ENCODE peak calls at places on chromosomes 7 and 10, in seven cellular contexts. B is Ammon's horn, J is nephron progenitor cell, L is heart right ventricle, Y is endothelial cell of umbilical vein, V is OCI-LY7, D is nucleus accumbens. C is an unnamed sample.

GRCh38 chr10:22246680-22247391 is 29.0 kb upstream of the EBLN1 start:
- DNase-seq in B (no peak), J (no peak), L (no peak), Y (peak), V (no peak), D (no peak), C (peak)

GRCh38 chr7:51471199-51472016 is 154.8 kb upstream of the COBL start:
- DNase-seq in J (peak), D (no peak), L (no peak), V (no peak), Y (no peak), B (peak), C (no peak)

GRCh38 chr10:63554666-63555065 is 33.5 kb downstream of the REEP3 start:
- DNase-seq in L (no peak), Y (peak), D (no peak), B (no peak), J (no peak), V (peak), C (peak)

GRCh38 chr10:118968071-118968470 is 61.4 kb upstream of the NANOS1 start:
- DNase-seq in D (no peak), V (no peak), L (no peak), B (no peak), J (no peak), Y (no peak), C (no peak)

GRCh38 chr10:3119796-3120459 is 52.6 kb downstream of the PFKP start:
- DNase-seq in D (no peak), V (peak), B (no peak), L (no peak), J (no peak), Y (no peak), C (no peak)

GRCh38 chr7:32670105-32670504 is 174.8 kb downstream of the AVL9 start:
- DNase-seq in Y (peak), D (no peak), L (no peak), V (no peak), J (no peak), B (no peak), C (peak)

GRCh38 chr10:101287183-101287830 is 58.0 kb upstream of the LBX1 start:
- DNase-seq in J (no peak), Y (no peak), D (no peak), B (no peak), V (no peak), L (no peak), C (no peak)

GRCh38 chr7:106216517-106217088 is 68.2 kb downstream of the NAMPT start:
- DNase-seq in L (no peak), B (no peak), V (no peak), J (no peak), Y (peak), D (no peak), C (peak)

GRCh38 chr7:142669074-142669654 is 80.1 kb upstream of the PRSS1 start:
- DNase-seq in D (no peak), J (no peak), L (no peak), B (no peak), V (peak), Y (peak), C (no peak)

GRCh38 chr7:85095357-85095756 is 91.5 kb downstream of the SEMA3D start:
- DNase-seq in L (peak), D (no peak), V (no peak), B (no peak), J (no peak), Y (peak), C (no peak)

GRCh38 chr10:48533951-48534720 is 70.7 kb downstream of the ARHGAP22 start:
- DNase-seq in Y (no peak), J (no peak), V (no peak), D (no peak), L (no peak), B (peak), C (no peak)

GRCh38 chr7:22589641-22590141 is 89.7 kb upstream of the STEAP1B start:
- DNase-seq in V (no peak), L (peak), B (peak), D (no peak), J (no peak), Y (peak), C (peak)

GRCh38 chr7:25087855-25088254 is 37.2 kb downstream of the CYCS start:
- DNase-seq in V (peak), B (no peak), L (no peak), Y (no peak), J (no peak), D (no peak), C (no peak)

GRCh38 chr10:75294031-75294437 is 58.3 kb upstream of the COMTD1 start:
- DNase-seq in L (no peak), Y (peak), D (no peak), J (no peak), V (no peak), B (no peak), C (no peak)

GRCh38 chr7:148665211-148665610 is 33.5 kb upstream of the CUL1 start:
- DNase-seq in Y (no peak), V (no peak), L (no peak), B (no peak), D (no peak), J (no peak), C (no peak)

GRCh38 chr10:77024456-77024855 is 613.2 kb downstream of the KCNMA1 start:
- DNase-seq in J (no peak), D (no peak), B (no peak), V (no peak), Y (no peak), L (no peak), C (no peak)

GRCh38 chr10:79028056-79028430 is 40.7 kb upstream of the ZMIZ1 start:
- DNase-seq in D (no peak), B (no peak), J (no peak), V (no peak), Y (no peak), L (no peak), C (no peak)

GRCh38 chr7:98509836-98510235 is 107.2 kb upstream of the NPTX2 start:
- DNase-seq in Y (no peak), J (no peak), B (no peak), V (no peak), D (no peak), L (no peak), C (peak)

GRCh38 chr7:66330961-66331360 is 125.8 kb downstream of the TPST1 start:
- DNase-seq in B (no peak), J (no peak), L (peak), V (no peak), Y (no peak), D (no peak), C (peak)

GRCh38 chr7:100865971-100866720 is 1.0 kb upstream of the TRIP6 start:
- DNase-seq in L (peak), J (no peak), B (peak), V (no peak), D (peak), Y (peak), C (peak)

GRCh38 chr7:30831227-30831626 is 60.0 kb downstream of the MINDY4 start:
- DNase-seq in B (no peak), Y (no peak), J (no peak), D (no peak), V (no peak), L (no peak), C (no peak)

GRCh38 chr7:138125598-138126111 is 49.4 kb downstream of the AKR1D1 start:
- DNase-seq in L (no peak), J (no peak), D (no peak), B (peak), Y (no peak), V (no peak), C (peak)

GRCh38 chr10:29127037-29127436 is 161.8 kb upstream of the LYZL1 start:
- DNase-seq in D (no peak), J (no peak), V (no peak), B (no peak), Y (no peak), L (no peak), C (no peak)

GRCh38 chr10:51421853-51422252 is 277.5 kb downstream of the CSTF2T start:
- DNase-seq in D (no peak), L (no peak), V (no peak), J (no peak), B (no peak), Y (no peak), C (no peak)

GRCh38 chr10:32239770-32240169 is 107.2 kb downstream of the EPC1 start:
- DNase-seq in Y (no peak), L (no peak), J (no peak), D (no peak), B (no peak), V (no peak), C (no peak)

GRCh38 chr7:67359900-67360299 is 363.3 kb downstream of the TYW1 start:
- DNase-seq in V (no peak), B (no peak), J (no peak), L (no peak), D (no peak), Y (no peak), C (no peak)

GRCh38 chr7:138001529-138002095 is at the start of gene CREB3L2:
- DNase-seq in L (peak), B (no peak), J (peak), V (peak), Y (no peak), D (no peak), C (peak)

GRCh38 chr7:128791968-128792319 is at the start of gene CCDC136:
- DNase-seq in D (no peak), J (no peak), L (no peak), Y (no peak), V (no peak), B (no peak), C (no peak)

GRCh38 chr7:12369700-12370099 is 34.0 kb downstream of the VWDE start:
- DNase-seq in Y (no peak), L (no peak), V (no peak), J (no peak), B (no peak), D (no peak), C (no peak)

GRCh38 chr7:149817301-149817771 is 20.8 kb upstream of the ZNF862 start:
- DNase-seq in L (peak), J (no peak), D (no peak), B (no peak), Y (no peak), V (no peak), C (no peak)

C was measured in H4.